ENCODE peak calls at places on chromosomes 12 and 14, in seven cellular contexts. One of them, this sample, is unnamed.

GRCh38 chr14:51182166-51182565 is 57.9 kb upstream of the TMX1 start:
- DNase-seq in adipocyte: peak
- DNase-seq in HuH-7.5: no peak
- DNase-seq in H9: no peak
- DNase-seq in ELF-1: no peak
- DNase-seq in ACHN: no peak
- DNase-seq in ELR: peak
- DNase-seq in this sample: no peak

GRCh38 chr14:26199599-26200370 is 398.0 kb downstream of the NOVA1 start:
- DNase-seq in H9: no peak
- DNase-seq in ELR: no peak
- DNase-seq in adipocyte: no peak
- DNase-seq in HuH-7.5: no peak
- DNase-seq in ELF-1: peak
- DNase-seq in ACHN: peak
- DNase-seq in this sample: no peak

GRCh38 chr12:21828779-21829178 is 54.3 kb upstream of the KCNJ8 start:
- DNase-seq in ELR: no peak
- DNase-seq in ACHN: no peak
- DNase-seq in H9: no peak
- DNase-seq in ELF-1: no peak
- DNase-seq in adipocyte: no peak
- DNase-seq in HuH-7.5: peak
- DNase-seq in this sample: no peak

GRCh38 chr14:65169351-65169750 is 67.0 kb upstream of the MAX start:
- DNase-seq in ELF-1: no peak
- DNase-seq in adipocyte: peak
- DNase-seq in HuH-7.5: no peak
- DNase-seq in ACHN: no peak
- DNase-seq in ELR: peak
- DNase-seq in H9: no peak
- DNase-seq in this sample: no peak

GRCh38 chr12:24661657-24662096 is 287.2 kb downstream of the BCAT1 start:
- DNase-seq in HuH-7.5: peak
- DNase-seq in adipocyte: peak
- DNase-seq in H9: no peak
- DNase-seq in ELF-1: no peak
- DNase-seq in ELR: peak
- DNase-seq in ACHN: peak
- DNase-seq in this sample: no peak

GRCh38 chr12:97404549-97404948 is 58.1 kb upstream of the RMST start:
- DNase-seq in ACHN: peak
- DNase-seq in H9: peak
- DNase-seq in adipocyte: peak
- DNase-seq in ELR: peak
- DNase-seq in ELF-1: peak
- DNase-seq in HuH-7.5: peak
- DNase-seq in this sample: no peak

GRCh38 chr12:75481013-75481705 is 604 bp downstream of the GLIPR1 start:
- DNase-seq in HuH-7.5: no peak
- DNase-seq in H9: no peak
- DNase-seq in ELR: peak
- DNase-seq in ACHN: peak
- DNase-seq in ELF-1: no peak
- DNase-seq in adipocyte: peak
- DNase-seq in this sample: no peak

GRCh38 chr14:95229749-95230148 is 72.4 kb upstream of the DICER1 start:
- DNase-seq in ACHN: no peak
- DNase-seq in ELF-1: no peak
- DNase-seq in adipocyte: no peak
- DNase-seq in ELR: no peak
- DNase-seq in HuH-7.5: no peak
- DNase-seq in H9: no peak
- DNase-seq in this sample: no peak

GRCh38 chr12:47236109-47236714 is 156.5 kb upstream of the AMIGO2 start:
- DNase-seq in ELR: peak
- DNase-seq in HuH-7.5: no peak
- DNase-seq in H9: no peak
- DNase-seq in ACHN: peak
- DNase-seq in adipocyte: peak
- DNase-seq in ELF-1: no peak
- DNase-seq in this sample: no peak

GRCh38 chr12:18139989-18140596 is 50.1 kb upstream of the RERGL start:
- DNase-seq in ELF-1: no peak
- DNase-seq in H9: no peak
- DNase-seq in ACHN: peak
- DNase-seq in adipocyte: peak
- DNase-seq in ELR: peak
- DNase-seq in HuH-7.5: no peak
- DNase-seq in this sample: no peak

GRCh38 chr12:101939856-101940265 is 62.5 kb downstream of the DRAM1 start:
- DNase-seq in HuH-7.5: peak
- DNase-seq in ACHN: peak
- DNase-seq in adipocyte: peak
- DNase-seq in H9: peak
- DNase-seq in ELF-1: peak
- DNase-seq in ELR: peak
- DNase-seq in this sample: peak

GRCh38 chr14:93231129-93231979 is 24.3 kb downstream of the UBR7 start:
- DNase-seq in ACHN: peak
- DNase-seq in HuH-7.5: no peak
- DNase-seq in adipocyte: peak
- DNase-seq in ELF-1: peak
- DNase-seq in H9: no peak
- DNase-seq in ELR: peak
- DNase-seq in this sample: no peak

GRCh38 chr12:55727643-55728184 is 1.1 kb downstream of the CD63 start:
- DNase-seq in ACHN: peak
- DNase-seq in ELF-1: no peak
- DNase-seq in H9: no peak
- DNase-seq in ELR: peak
- DNase-seq in HuH-7.5: no peak
- DNase-seq in adipocyte: peak
- DNase-seq in this sample: no peak

GRCh38 chr12:4169959-4170358 is 103.6 kb upstream of the CCND2 start:
- DNase-seq in ELF-1: no peak
- DNase-seq in ELR: peak
- DNase-seq in adipocyte: no peak
- DNase-seq in H9: no peak
- DNase-seq in ACHN: no peak
- DNase-seq in HuH-7.5: no peak
- DNase-seq in this sample: no peak

GRCh38 chr12:27025116-27025515 is 2.8 kb downstream of the MED21 start:
- DNase-seq in adipocyte: peak
- DNase-seq in ELR: peak
- DNase-seq in ACHN: no peak
- DNase-seq in HuH-7.5: no peak
- DNase-seq in H9: no peak
- DNase-seq in ELF-1: no peak
- DNase-seq in this sample: no peak

GRCh38 chr12:120259418-120260202 is 5.9 kb downstream of the PXN start:
- DNase-seq in ELF-1: no peak
- DNase-seq in H9: peak
- DNase-seq in adipocyte: no peak
- DNase-seq in ACHN: no peak
- DNase-seq in ELR: peak
- DNase-seq in HuH-7.5: no peak
- DNase-seq in this sample: no peak

GRCh38 chr12:124392991-124393790 is 98.3 kb downstream of the RFLNA start:
- DNase-seq in HuH-7.5: no peak
- DNase-seq in adipocyte: peak
- DNase-seq in ACHN: peak
- DNase-seq in ELF-1: peak
- DNase-seq in H9: peak
- DNase-seq in ELR: peak
- DNase-seq in this sample: no peak

GRCh38 chr12:27467641-27468040 is 21.1 kb downstream of the SMCO2 start:
- DNase-seq in HuH-7.5: no peak
- DNase-seq in ELF-1: no peak
- DNase-seq in adipocyte: no peak
- DNase-seq in ACHN: no peak
- DNase-seq in H9: no peak
- DNase-seq in ELR: no peak
- DNase-seq in this sample: no peak

GRCh38 chr14:77316872-77317271 is 3.8 kb downstream of the POMT2 start:
- DNase-seq in ELF-1: no peak
- DNase-seq in HuH-7.5: no peak
- DNase-seq in ELR: no peak
- DNase-seq in adipocyte: no peak
- DNase-seq in ACHN: no peak
- DNase-seq in H9: no peak
- DNase-seq in this sample: no peak

GRCh38 chr14:57391609-57392195 is 1.3 kb downstream of the NAA30 start:
- DNase-seq in ELF-1: no peak
- DNase-seq in adipocyte: peak
- DNase-seq in ELR: peak
- DNase-seq in H9: no peak
- DNase-seq in ACHN: no peak
- DNase-seq in HuH-7.5: no peak
- DNase-seq in this sample: no peak

GRCh38 chr12:104628338-104629135 is 171.8 kb downstream of the CHST11 start:
- DNase-seq in ELF-1: no peak
- DNase-seq in HuH-7.5: no peak
- DNase-seq in adipocyte: no peak
- DNase-seq in ACHN: no peak
- DNase-seq in ELR: no peak
- DNase-seq in H9: no peak
- DNase-seq in this sample: no peak

GRCh38 chr12:108530141-108530540 is 15.1 kb downstream of the FICD start:
- DNase-seq in ELF-1: no peak
- DNase-seq in HuH-7.5: no peak
- DNase-seq in ACHN: no peak
- DNase-seq in adipocyte: no peak
- DNase-seq in H9: no peak
- DNase-seq in ELR: no peak
- DNase-seq in this sample: no peak

GRCh38 chr12:15044461-15044860 is 71.6 kb downstream of the PDE6H start:
- DNase-seq in HuH-7.5: no peak
- DNase-seq in ELF-1: no peak
- DNase-seq in ACHN: no peak
- DNase-seq in ELR: no peak
- DNase-seq in H9: no peak
- DNase-seq in adipocyte: peak
- DNase-seq in this sample: no peak

GRCh38 chr14:66824251-66824650 is 316.3 kb downstream of the GPHN start:
- DNase-seq in H9: no peak
- DNase-seq in ACHN: no peak
- DNase-seq in ELR: no peak
- DNase-seq in adipocyte: no peak
- DNase-seq in ELF-1: no peak
- DNase-seq in HuH-7.5: no peak
- DNase-seq in this sample: no peak

This sample was measured in stimulated activated CD4-positive, alpha-beta T cell treated with anti-CD3 and anti-CD28 coated beads, Interleukin-4, amount 100 ng/mL, for 1 hour.